ENCODE peak calls at places on chromosome 13, in four cellular contexts. Q is NCI-H1092, A is heart left ventricle, O is tibial artery. Z is an unnamed sample.

GRCh38 chr13:86976521-86977324 is 694.4 kb upstream of the SLITRK5 start:
- DNase-seq in Q (no peak), A (no peak), O (no peak), Z (no peak)

GRCh38 chr13:95301135-95301946 is at the start of gene ABCC4:
- DNase-seq in Q (peak), A (peak), O (peak), Z (no peak)

GRCh38 chr13:40026174-40026585 is 370.7 kb downstream of the COG6 start:
- DNase-seq in Q (no peak), A (no peak), O (no peak), Z (no peak)

GRCh38 chr13:106416645-106417044 is 118.8 kb downstream of the EFNB2 start:
- DNase-seq in Q (no peak), A (no peak), O (no peak), Z (no peak)

GRCh38 chr13:46622013-46622917 is 69.3 kb downstream of the LRCH1 start:
- DNase-seq in Q (no peak), A (no peak), O (no peak), Z (no peak)

GRCh38 chr13:27403252-27403678 is 21.2 kb upstream of the GTF3A start:
- DNase-seq in Q (no peak), A (no peak), O (no peak), Z (no peak)

GRCh38 chr13:32448224-32448623 is 20.3 kb upstream of the N4BP2L1 start:
- DNase-seq in Q (no peak), A (no peak), O (no peak), Z (no peak)

GRCh38 chr13:60137911-60138570 is 25.7 kb downstream of the DIAPH3 start:
- DNase-seq in Q (no peak), A (no peak), O (no peak), Z (no peak)

Z was measured in NCI-H2029.